ENCODE peak calls at places on chromosomes 1 and 21, in nine cellular contexts. C is A549, J is fibroblast of lung, I is HepG2, W is thoracic aorta, K is Peyer's patch, T is pancreas, V is left ventricle myocardium inferior, G is aorta. S is an unnamed sample.

GRCh38 chr1:184755226-184756065 is 788 bp upstream of the EDEM3 start:
- DNase-seq in C (peak; percentile 22), J (peak; percentile 46), I (no peak), W (no peak), K (no peak), T (no peak), V (no peak), G (no peak), S (no peak)

GRCh38 chr1:43438006-43438405 is 15.7 kb downstream of the HYI start:
- DNase-seq in C (no peak), J (no peak), I (no peak), W (no peak), K (peak; percentile 34), T (peak; percentile 3), V (no peak), G (peak; percentile 8), S (no peak)

GRCh38 chr1:209869242-209870149 is 41.7 kb downstream of the UTP25 start:
- DNase-seq in C (no peak), J (peak; percentile 67), I (no peak), W (no peak), K (no peak), T (no peak), V (no peak), G (no peak), S (no peak)

GRCh38 chr21:44299085-44299457 is 782 bp upstream of the PFKL start:
- DNase-seq in C (no peak), J (peak; percentile 34), I (no peak), W (no peak), K (no peak), T (no peak), V (no peak), G (no peak), S (peak; percentile 46)

GRCh38 chr1:27887215-27888035 is 15.1 kb downstream of the THEMIS2 start:
- DNase-seq in C (no peak), J (no peak), I (no peak), W (no peak), K (peak; percentile 81), T (no peak), V (no peak), G (no peak), S (peak; percentile 64)

GRCh38 chr1:159896086-159896930 is 3.7 kb downstream of the CFAP45 start:
- DNase-seq in C (no peak), J (peak; percentile 49), I (no peak), W (no peak), K (peak; percentile 41), T (no peak), V (no peak), G (no peak), S (no peak)

GRCh38 chr1:245986404-245987221 is 520.5 kb downstream of the SMYD3 start:
- DNase-seq in C (peak; percentile 11), J (peak; percentile 86), I (no peak), W (no peak), K (no peak), T (no peak), V (no peak), G (no peak), S (no peak)

GRCh38 chr1:194813109-194813508 is 1626.7 kb upstream of the B3GALT2 start:
- DNase-seq in C (no peak), J (no peak), I (no peak), W (no peak), K (no peak), T (no peak), V (no peak), G (no peak), S (no peak)

GRCh38 chr1:185479781-185480180 is 162.7 kb upstream of the IVNS1ABP start:
- DNase-seq in C (no peak), J (no peak), I (no peak), W (no peak), K (no peak), T (no peak), V (no peak), G (no peak), S (no peak)

GRCh38 chr1:88877382-88877825 is 14.0 kb downstream of the GTF2B start:
- DNase-seq in C (peak; percentile 5), J (peak; percentile 61), I (peak; percentile 24), W (no peak), K (no peak), T (no peak), V (no peak), G (no peak), S (peak; percentile 25)

GRCh38 chr1:88462481-88463261 is 221.4 kb upstream of the PKN2 start:
- DNase-seq in C (peak; percentile 10), J (peak; percentile 46), I (no peak), W (no peak), K (no peak), T (peak; percentile 57), V (peak; percentile 38), G (no peak), S (no peak)

GRCh38 chr1:190478193-190479007 is 736 bp upstream of the BRINP3 start:
- DNase-seq in C (peak; percentile 24), J (peak; percentile 62), I (no peak), W (no peak), K (peak; percentile 56), T (peak; percentile 61), V (no peak), G (no peak), S (no peak)

GRCh38 chr1:36994863-36995262 is 39.5 kb downstream of the GRIK3 start:
- DNase-seq in C (no peak), J (no peak), I (no peak), W (no peak), K (no peak), T (no peak), V (no peak), G (no peak), S (no peak)

DNA sequence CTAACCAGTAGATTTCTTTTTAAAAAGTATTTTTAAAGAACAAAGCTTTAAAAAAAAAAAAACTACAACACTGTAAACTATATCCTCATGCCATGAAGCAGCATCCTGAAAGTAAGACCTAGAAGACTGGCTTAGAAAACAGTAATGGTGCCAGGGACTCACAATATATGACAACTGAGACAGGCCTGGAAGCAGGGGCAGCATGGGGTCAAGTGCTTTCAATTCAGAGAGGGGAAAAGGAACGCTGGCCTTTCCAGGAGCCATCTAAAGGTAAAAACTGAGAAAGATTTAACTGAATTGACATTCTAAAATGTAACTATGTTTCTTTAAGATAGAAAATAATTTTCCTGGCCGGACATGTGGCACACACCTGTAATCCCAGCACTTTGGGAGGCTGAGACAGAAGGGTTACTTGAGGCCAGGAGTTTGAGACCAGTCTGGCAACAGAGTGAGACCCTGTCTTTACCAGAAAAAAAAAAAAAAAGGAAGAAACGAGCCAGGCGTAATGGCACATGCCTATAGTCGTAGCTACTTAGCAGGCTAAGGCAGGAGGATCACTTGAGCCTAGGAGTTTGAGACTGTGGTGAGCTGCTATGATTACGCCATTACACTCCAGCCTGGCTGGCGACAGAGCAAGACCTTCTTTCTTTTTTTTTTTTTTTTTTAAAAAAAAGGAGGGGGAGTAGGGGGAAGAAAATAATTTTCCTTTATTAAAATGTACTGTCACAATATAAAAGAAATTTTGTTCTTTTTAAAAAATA is 54.1 kb downstream of the SLC35D1 start:
- DNase-seq in C (no peak), J (no peak), I (no peak), W (no peak), K (no peak), T (no peak), V (no peak), G (no peak), S (no peak)
- H3K4me3 ChIP-seq in C (no peak overlapping the region), J (no peak overlapping the region), I (no peak overlapping the region), W (no peak overlapping the region), K (no peak overlapping the region), T (no peak overlapping the region), V (no peak overlapping the region), G (no peak overlapping the region), S (no peak overlapping the region)

DNA sequence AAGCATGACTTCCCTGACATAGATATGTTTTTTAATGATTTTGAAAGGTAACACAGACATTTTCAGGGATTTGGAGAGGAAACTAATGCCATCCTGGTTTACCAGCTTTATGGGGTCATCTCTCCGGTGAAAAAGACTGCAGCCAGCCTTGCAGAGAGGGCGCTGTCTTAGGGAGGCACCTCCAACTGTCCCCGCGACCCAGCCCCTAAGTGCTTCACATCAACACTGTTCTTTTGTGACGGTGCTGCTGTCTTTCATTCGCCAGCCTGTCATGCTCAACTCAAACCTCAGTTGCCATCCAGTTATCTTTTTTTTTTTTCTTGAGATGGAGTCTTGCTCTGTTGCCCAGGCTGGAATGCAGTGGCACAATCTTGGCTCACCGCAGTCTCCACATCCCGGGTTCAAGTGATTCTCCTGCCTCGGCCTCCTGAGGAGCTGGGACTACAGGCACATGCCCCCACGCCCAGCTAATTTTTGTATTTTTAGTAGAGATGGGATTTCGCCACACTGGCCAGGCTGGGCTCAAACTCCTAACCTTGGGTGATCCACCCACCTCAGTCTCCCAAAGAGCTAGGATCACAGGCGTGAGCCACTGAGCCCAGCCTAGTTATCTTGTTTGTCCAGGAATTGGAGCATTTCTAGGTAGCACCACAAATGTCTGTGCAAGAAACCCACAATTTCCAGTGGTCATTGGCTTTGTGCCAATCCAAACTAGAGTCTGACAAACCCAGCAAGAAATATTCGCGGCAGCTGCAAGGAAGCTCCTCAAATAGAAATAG is 24.1 kb downstream of the PDE9A start:
- DNase-seq in C (no peak), J (peak; percentile 67), I (no peak), W (no peak), K (no peak), T (no peak), V (no peak), G (peak; percentile 27), S (no peak)
- H3K27ac ChIP-seq in C (no peak overlapping the region), J (no peak overlapping the region), I (no peak overlapping the region), W (no peak overlapping the region), K (no peak overlapping the region), T (no peak overlapping the region), V (peak overlapping the region; percentile 57), G (no peak overlapping the region), S (no peak overlapping the region)

GRCh38 chr1:181341026-181341632 is 142.2 kb upstream of the CACNA1E start:
- DNase-seq in C (no peak), J (no peak), I (no peak), W (no peak), K (no peak), T (no peak), V (no peak), G (no peak), S (no peak)
- H3K4me3 ChIP-seq in C (no peak overlapping the region), J (no peak overlapping the region), I (no peak overlapping the region), W (no peak overlapping the region), K (no peak overlapping the region), T (no peak overlapping the region), V (no peak overlapping the region), G (no peak overlapping the region), S (no peak overlapping the region)

GRCh38 chr1:164638506-164639202 is 79.7 kb downstream of the PBX1 start:
- DNase-seq in C (no peak), J (no peak), I (no peak), W (no peak), K (no peak), T (no peak), V (no peak), G (no peak), S (no peak)

GRCh38 chr1:164641353-164641730 is 82.4 kb downstream of the PBX1 start:
- DNase-seq in C (no peak), J (peak; percentile 27), I (no peak), W (no peak), K (no peak), T (no peak), V (no peak), G (peak; percentile 56), S (no peak)

GRCh38 chr1:164644268-164644667 is 85.3 kb downstream of the PBX1 start:
- DNase-seq in C (no peak), J (no peak), I (no peak), W (no peak), K (no peak), T (no peak), V (no peak), G (no peak), S (no peak)

GRCh38 chr1:164637461-164638375 is 78.7 kb downstream of the PBX1 start:
- DNase-seq in C (peak; percentile 78), J (peak; percentile 55), I (no peak), W (peak; percentile 33), K (no peak), T (no peak), V (peak; percentile 57), G (no peak), S (no peak)

GRCh38 chr1:164640673-164641352 is 81.8 kb downstream of the PBX1 start:
- DNase-seq in C (no peak), J (no peak), I (no peak), W (no peak), K (no peak), T (no peak), V (no peak), G (no peak), S (no peak)
- H3K27ac ChIP-seq in C (peak overlapping the region; percentile 85), J (no peak overlapping the region), I (no peak overlapping the region), W (no peak overlapping the region), K (no peak overlapping the region), T (peak overlapping the region; percentile 50), V (peak overlapping the region; percentile 93), G (no peak overlapping the region), S (no peak overlapping the region)